ENCODE peak calls at places on chromosomes 12 and 14, in five cellular contexts. One of them, this sample, is unnamed.

GRCh38 chr14:104552738-104553125 is 26.8 kb upstream of the C14orf180 start:
- DNase-seq in activated CD8-positive, alpha-beta memory T cell treated with anti-CD3 and anti-CD28 coated beads, Interleukin-2, amount 50 U/mL, for 4 hours: no peak
- DNase-seq in CD4-positive, CD25-positive, alpha-beta regulatory T cell: no peak
- DNase-seq in T-cell: no peak
- DNase-seq in anterior cingulate cortex: no peak
- DNase-seq in this sample: no peak

GRCh38 chr12:44000309-44000952 is 164.6 kb downstream of the TMEM117 start:
- DNase-seq in activated CD8-positive, alpha-beta memory T cell treated with anti-CD3 and anti-CD28 coated beads, Interleukin-2, amount 50 U/mL, for 4 hours: peak
- DNase-seq in CD4-positive, CD25-positive, alpha-beta regulatory T cell: peak
- DNase-seq in T-cell: peak
- DNase-seq in anterior cingulate cortex: no peak
- DNase-seq in this sample: no peak

GRCh38 chr12:113208041-113208934 is 13.0 kb upstream of the TPCN1 start:
- DNase-seq in activated CD8-positive, alpha-beta memory T cell treated with anti-CD3 and anti-CD28 coated beads, Interleukin-2, amount 50 U/mL, for 4 hours: peak
- DNase-seq in CD4-positive, CD25-positive, alpha-beta regulatory T cell: peak
- DNase-seq in T-cell: peak
- DNase-seq in anterior cingulate cortex: no peak
- DNase-seq in this sample: peak

GRCh38 chr12:45536254-45536653 is 193.3 kb upstream of the ARID2 start:
- DNase-seq in activated CD8-positive, alpha-beta memory T cell treated with anti-CD3 and anti-CD28 coated beads, Interleukin-2, amount 50 U/mL, for 4 hours: no peak
- DNase-seq in CD4-positive, CD25-positive, alpha-beta regulatory T cell: no peak
- DNase-seq in T-cell: no peak
- DNase-seq in anterior cingulate cortex: no peak
- DNase-seq in this sample: no peak

GRCh38 chr14:22768947-22769346 is 2.5 kb downstream of the OXA1L start:
- DNase-seq in activated CD8-positive, alpha-beta memory T cell treated with anti-CD3 and anti-CD28 coated beads, Interleukin-2, amount 50 U/mL, for 4 hours: no peak
- DNase-seq in CD4-positive, CD25-positive, alpha-beta regulatory T cell: no peak
- DNase-seq in T-cell: no peak
- DNase-seq in anterior cingulate cortex: no peak
- DNase-seq in this sample: no peak

GRCh38 chr12:13373131-13373530 is 176.6 kb downstream of the EMP1 start:
- DNase-seq in activated CD8-positive, alpha-beta memory T cell treated with anti-CD3 and anti-CD28 coated beads, Interleukin-2, amount 50 U/mL, for 4 hours: no peak
- DNase-seq in CD4-positive, CD25-positive, alpha-beta regulatory T cell: no peak
- DNase-seq in T-cell: no peak
- DNase-seq in anterior cingulate cortex: no peak
- DNase-seq in this sample: no peak

GRCh38 chr14:99775351-99775750 is 17.9 kb upstream of the EML1 start:
- DNase-seq in activated CD8-positive, alpha-beta memory T cell treated with anti-CD3 and anti-CD28 coated beads, Interleukin-2, amount 50 U/mL, for 4 hours: no peak
- DNase-seq in CD4-positive, CD25-positive, alpha-beta regulatory T cell: no peak
- DNase-seq in T-cell: no peak
- DNase-seq in anterior cingulate cortex: no peak
- DNase-seq in this sample: no peak

GRCh38 chr12:76976777-76977465 is 88.4 kb downstream of the E2F7 start:
- DNase-seq in activated CD8-positive, alpha-beta memory T cell treated with anti-CD3 and anti-CD28 coated beads, Interleukin-2, amount 50 U/mL, for 4 hours: no peak
- DNase-seq in CD4-positive, CD25-positive, alpha-beta regulatory T cell: no peak
- DNase-seq in T-cell: no peak
- DNase-seq in anterior cingulate cortex: no peak
- DNase-seq in this sample: peak

GRCh38 chr14:21215879-21216251 is 53.4 kb downstream of the HNRNPC start:
- DNase-seq in activated CD8-positive, alpha-beta memory T cell treated with anti-CD3 and anti-CD28 coated beads, Interleukin-2, amount 50 U/mL, for 4 hours: no peak
- DNase-seq in CD4-positive, CD25-positive, alpha-beta regulatory T cell: peak
- DNase-seq in T-cell: no peak
- DNase-seq in anterior cingulate cortex: no peak
- DNase-seq in this sample: no peak

This sample was measured in skeletal muscle cell.